ENCODE peak calls at places on chromosomes 13 and 19, in six cellular contexts. K is AG08395; Y is activated naive CD8-positive, alpha-beta T cell treated with anti-CD3 and anti-CD28 coated beads for 36 hours; H is CD4-positive, alpha-beta T cell; C is RCC 7860; B is neural crest cell. S is an unnamed sample.

GRCh38 chr19:13865578-13866462 is 11.1 kb upstream of the NANOS3 start:
- DNase-seq in K (no peak), Y (no peak), H (no peak), C (no peak), B (no peak), S (no peak)

GRCh38 chr19:43489310-43489709 is 15.2 kb downstream of the PHLDB3 start:
- DNase-seq in K (no peak), Y (no peak), H (no peak), C (no peak), B (no peak), S (no peak)

GRCh38 chr19:3606174-3606689 is 443 bp downstream of the TBXA2R start:
- DNase-seq in K (peak), Y (peak), H (no peak), C (no peak), B (no peak), S (no peak)

GRCh38 chr19:13794388-13794751 is 873 bp upstream of the ZSWIM4 start:
- DNase-seq in K (peak), Y (no peak), H (no peak), C (peak), B (no peak), S (no peak)

GRCh38 chr13:78228940-78229339 is 310.3 kb upstream of the EDNRB start:
- DNase-seq in K (no peak), Y (no peak), H (no peak), C (no peak), B (no peak), S (no peak)

GRCh38 chr13:44420376-44421220 is 47.0 kb downstream of the SERP2 start:
- DNase-seq in K (peak), Y (no peak), H (no peak), C (no peak), B (no peak), S (no peak)

GRCh38 chr19:632228-633067 is 889 bp downstream of the POLRMT start:
- DNase-seq in K (peak), Y (peak), H (no peak), C (peak), B (peak), S (peak)

GRCh38 chr19:54209748-54210494 is 9.3 kb downstream of the RPS9 start:
- DNase-seq in K (peak), Y (peak), H (no peak), C (peak), B (no peak), S (no peak)

GRCh38 chr19:10618846-10619245 is 6.5 kb upstream of the SLC44A2 start:
- DNase-seq in K (no peak), Y (no peak), H (no peak), C (no peak), B (no peak), S (no peak)

GRCh38 chr13:34990399-34991224 is 48.5 kb downstream of the NBEA start:
- DNase-seq in K (no peak), Y (no peak), H (no peak), C (no peak), B (no peak), S (no peak)

GRCh38 chr13:51584731-51585191 is 499 bp downstream of the WDFY2 start:
- DNase-seq in K (no peak), Y (peak), H (peak), C (peak), B (peak), S (peak)

GRCh38 chr13:51638497-51638871 is 54.2 kb downstream of the WDFY2 start:
- DNase-seq in K (no peak), Y (no peak), H (no peak), C (no peak), B (no peak), S (peak)

GRCh38 chr19:7559102-7559501 is 23.6 kb downstream of the PNPLA6 start:
- DNase-seq in K (no peak), Y (no peak), H (no peak), C (no peak), B (no peak), S (no peak)

GRCh38 chr19:10408511-10409291 is 5.4 kb upstream of the CDC37 start:
- DNase-seq in K (no peak), Y (peak), H (no peak), C (no peak), B (no peak), S (no peak)

GRCh38 chr19:45906221-45906620 is 3.8 kb upstream of the MYPOP start:
- DNase-seq in K (no peak), Y (no peak), H (no peak), C (peak), B (no peak), S (no peak)

GRCh38 chr19:48900477-48901452 is 653 bp downstream of the NUCB1 start:
- DNase-seq in K (peak), Y (peak), H (no peak), C (peak), B (no peak), S (no peak)

GRCh38 chr19:2046046-2046907 is 4.8 kb downstream of the MKNK2 start:
- DNase-seq in K (no peak), Y (no peak), H (no peak), C (no peak), B (no peak), S (no peak)